ENCODE peak calls at places on chromosomes 12 and 14, in seven cellular contexts. X is choroid plexus epithelial cell, Q is Caco-2, L is brain microvascular endothelial cell, S is psoas muscle, W is dorsolateral prefrontal cortex, F is prostate gland. B is an unnamed sample.

GRCh38 chr12:13094349-13094748 is 9.1 kb downstream of the GSG1 start:
- DNase-seq in X (peak), L (no peak), F (no peak), S (no peak), W (no peak), Q (no peak), B (no peak)

GRCh38 chr12:51832708-51833107 is 15.8 kb downstream of the FIGNL2 start:
- DNase-seq in Q (no peak), L (no peak), F (no peak), X (no peak), W (no peak), S (no peak), B (no peak)

GRCh38 chr14:96796851-96797187 is 363 bp upstream of the VRK1 start:
- DNase-seq in X (no peak), Q (no peak), W (no peak), F (no peak), L (no peak), S (no peak), B (no peak)

GRCh38 chr14:99177876-99178630 is 93.9 kb downstream of the BCL11B start:
- DNase-seq in F (no peak), W (no peak), L (no peak), X (no peak), Q (no peak), S (no peak), B (no peak)

GRCh38 chr12:14785568-14785967 is 17.7 kb downstream of the WBP11 start:
- DNase-seq in W (no peak), Q (no peak), X (no peak), F (no peak), L (no peak), S (no peak), B (no peak)

GRCh38 chr12:57276935-57277563 is 26.1 kb upstream of the STAC3 start:
- DNase-seq in L (peak), Q (no peak), S (no peak), F (peak), W (no peak), X (peak), B (no peak)

GRCh38 chr14:101009531-101009930 is 106.0 kb upstream of the RTL1 start:
- DNase-seq in W (no peak), X (no peak), F (no peak), L (no peak), Q (no peak), S (no peak), B (no peak)

GRCh38 chr12:89863332-89863938 is 154.8 kb upstream of the ATP2B1 start:
- DNase-seq in F (no peak), L (no peak), X (no peak), W (no peak), Q (no peak), S (no peak), B (no peak)

GRCh38 chr12:130054803-130055202 is 107.5 kb upstream of the FZD10 start:
- DNase-seq in W (no peak), X (no peak), S (no peak), F (no peak), Q (no peak), L (no peak), B (no peak)

GRCh38 chr12:81779216-81779615 is 20.1 kb upstream of the PPFIA2 start:
- DNase-seq in Q (no peak), W (no peak), F (no peak), S (no peak), X (no peak), L (no peak), B (no peak)

GRCh38 chr12:64383675-64384074 is 6.9 kb downstream of the C12orf56 start:
- DNase-seq in L (no peak), F (no peak), X (no peak), S (no peak), Q (no peak), W (no peak), B (no peak)

GRCh38 chr14:96309907-96310330 is 53.2 kb downstream of the ATG2B start:
- DNase-seq in S (no peak), L (no peak), X (peak), W (no peak), F (no peak), Q (no peak), B (no peak)

GRCh38 chr12:138898-139534 is 72.4 kb downstream of the IQSEC3 start:
- DNase-seq in W (no peak), F (no peak), X (peak), L (peak), Q (no peak), S (no peak), B (peak)

GRCh38 chr14:72618424-72618823 is 275.5 kb downstream of the DPF3 start:
- DNase-seq in Q (no peak), W (no peak), X (no peak), S (no peak), F (no peak), L (no peak), B (no peak)

GRCh38 chr12:21823581-21823980 is 49.1 kb upstream of the KCNJ8 start:
- DNase-seq in Q (no peak), S (peak), X (no peak), W (peak), F (no peak), L (no peak), B (no peak)
- H3K4me3 ChIP-seq in Q (no peak), S (peak), X (no peak), W (no peak), F (no peak), L (no peak), B (no peak)

GRCh38 chr12:121581681-121582439 is 1.0 kb upstream of the KDM2B start:
- DNase-seq in L (no peak), Q (no peak), F (no peak), S (peak), X (peak), W (no peak), B (no peak)
- H3K4me3 ChIP-seq in L (peak), Q (peak), F (no peak), S (peak), X (peak), W (peak), B (peak)

GRCh38 chr12:108822458-108823205 is 34.8 kb downstream of the SSH1 start:
- DNase-seq in W (no peak), Q (no peak), X (peak), S (no peak), L (no peak), F (no peak), B (no peak)
- H3K4me3 ChIP-seq in W (no peak), Q (no peak), X (no peak), S (no peak), L (no peak), F (no peak), B (no peak)

GRCh38 chr12:107025691-107026090 is 38.7 kb upstream of the MTERF2 start:
- DNase-seq in X (no peak), W (no peak), S (no peak), F (no peak), Q (no peak), L (no peak), B (no peak)

GRCh38 chr12:107032266-107032665 is 45.3 kb upstream of the MTERF2 start:
- DNase-seq in X (no peak), Q (no peak), F (no peak), W (no peak), L (no peak), S (no peak), B (no peak)

DNA sequence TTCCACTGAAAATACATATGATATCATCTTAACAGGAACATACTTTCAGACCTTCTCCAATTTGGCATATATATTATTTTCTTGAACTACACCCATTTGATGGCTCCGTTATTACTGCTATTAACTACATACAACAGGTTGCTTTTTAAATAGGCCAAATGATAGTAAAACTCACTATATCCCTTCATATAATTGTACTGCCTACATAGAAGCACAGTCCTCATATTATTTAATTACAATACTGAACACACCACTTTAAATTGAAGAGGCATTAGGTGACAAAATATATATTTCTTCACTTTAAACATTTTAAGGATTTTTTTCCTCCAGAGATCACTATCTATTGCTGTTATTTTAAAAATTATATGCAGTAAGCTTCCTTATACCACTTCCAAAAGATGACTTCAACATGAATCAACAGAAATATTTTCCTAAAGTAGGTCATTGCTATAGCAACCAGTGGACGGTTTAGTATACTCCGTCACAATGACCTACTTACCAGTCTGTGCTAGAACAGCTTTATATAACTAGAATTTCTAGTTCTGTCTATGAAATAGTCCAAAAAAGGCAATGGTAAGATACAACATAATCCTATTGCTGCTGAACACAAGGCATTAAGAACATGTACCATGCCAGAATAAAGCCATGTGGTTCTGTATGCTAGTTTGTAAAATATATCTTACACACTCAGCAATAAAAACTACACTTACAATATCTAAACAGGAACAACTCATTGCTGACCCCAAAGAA is 40.5 kb upstream of the MTERF2 start:
- DNase-seq in S (no peak), X (peak), L (peak), F (peak), W (no peak), Q (no peak), B (peak)
- H3K4me3 ChIP-seq in S (peak), X (no peak), L (no peak), F (no peak), W (peak), Q (no peak), B (no peak)

GRCh38 chr12:95547522-95548055 is 3.7 kb downstream of the USP44 start:
- DNase-seq in Q (no peak), F (no peak), S (no peak), W (no peak), L (no peak), X (peak), B (no peak)
- H3K4me3 ChIP-seq in Q (no peak), F (peak), S (peak), W (peak), L (peak), X (peak), B (peak)

GRCh38 chr12:7935464-7935772 is 569 bp downstream of the SLC2A3 start:
- DNase-seq in X (no peak), Q (no peak), L (no peak), S (no peak), W (no peak), F (no peak), B (no peak)
- H3K4me3 ChIP-seq in X (peak), Q (peak), L (peak), S (peak), W (peak), F (peak), B (peak)

GRCh38 chr14:75604979-75605825 is 26.8 kb downstream of the FLVCR2 start:
- DNase-seq in X (peak), S (no peak), F (peak), L (peak), Q (no peak), W (no peak), B (peak)
- H3K4me3 ChIP-seq in X (peak), S (no peak), F (no peak), L (no peak), Q (no peak), W (no peak), B (no peak)

GRCh38 chr14:54703724-54704123 is 136.8 kb downstream of the SAMD4A start:
- DNase-seq in Q (no peak), W (no peak), X (no peak), F (no peak), S (no peak), L (no peak), B (no peak)
- H3K4me3 ChIP-seq in Q (no peak), W (no peak), X (no peak), F (no peak), S (peak), L (no peak), B (no peak)

GRCh38 chr14:59321184-59321952 is 132.9 kb downstream of the DAAM1 start:
- DNase-seq in F (no peak), Q (no peak), W (no peak), L (peak), X (peak), S (no peak), B (peak)

GRCh38 chr14:59318908-59319307 is 130.4 kb downstream of the DAAM1 start:
- DNase-seq in X (no peak), W (no peak), Q (no peak), S (no peak), F (no peak), L (no peak), B (no peak)

GRCh38 chr14:59317346-59317745 is 128.9 kb downstream of the DAAM1 start:
- DNase-seq in F (no peak), W (no peak), S (no peak), Q (no peak), X (no peak), L (no peak), B (no peak)

GRCh38 chr14:59317782-59318505 is 129.5 kb downstream of the DAAM1 start:
- DNase-seq in F (no peak), W (no peak), X (no peak), L (no peak), Q (no peak), S (no peak), B (no peak)

DNA sequence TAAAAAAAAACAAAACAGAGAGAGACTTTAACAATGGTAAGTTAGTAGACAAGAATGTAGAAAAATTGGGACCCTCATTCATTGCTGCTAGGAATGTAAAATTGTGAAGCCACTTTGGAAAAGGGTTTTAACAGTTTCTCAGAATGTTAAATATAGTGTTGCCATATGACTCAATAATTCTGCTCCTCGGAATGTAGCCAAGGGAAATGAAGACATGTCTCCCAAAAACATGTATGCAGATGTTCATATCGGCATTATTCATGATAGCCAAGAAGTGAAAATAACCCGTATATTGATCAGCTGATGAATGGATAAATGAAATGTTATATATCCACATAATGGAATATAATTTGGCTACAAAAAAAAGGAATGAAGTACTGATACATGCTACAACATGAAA is 132.3 kb downstream of the DAAM1 start:
- DNase-seq in S (no peak), W (no peak), X (peak), Q (no peak), L (no peak), F (no peak), B (no peak)
- H3K4me3 ChIP-seq in S (no peak), W (no peak), X (no peak), Q (no peak), L (no peak), F (no peak), B (no peak)

DNA sequence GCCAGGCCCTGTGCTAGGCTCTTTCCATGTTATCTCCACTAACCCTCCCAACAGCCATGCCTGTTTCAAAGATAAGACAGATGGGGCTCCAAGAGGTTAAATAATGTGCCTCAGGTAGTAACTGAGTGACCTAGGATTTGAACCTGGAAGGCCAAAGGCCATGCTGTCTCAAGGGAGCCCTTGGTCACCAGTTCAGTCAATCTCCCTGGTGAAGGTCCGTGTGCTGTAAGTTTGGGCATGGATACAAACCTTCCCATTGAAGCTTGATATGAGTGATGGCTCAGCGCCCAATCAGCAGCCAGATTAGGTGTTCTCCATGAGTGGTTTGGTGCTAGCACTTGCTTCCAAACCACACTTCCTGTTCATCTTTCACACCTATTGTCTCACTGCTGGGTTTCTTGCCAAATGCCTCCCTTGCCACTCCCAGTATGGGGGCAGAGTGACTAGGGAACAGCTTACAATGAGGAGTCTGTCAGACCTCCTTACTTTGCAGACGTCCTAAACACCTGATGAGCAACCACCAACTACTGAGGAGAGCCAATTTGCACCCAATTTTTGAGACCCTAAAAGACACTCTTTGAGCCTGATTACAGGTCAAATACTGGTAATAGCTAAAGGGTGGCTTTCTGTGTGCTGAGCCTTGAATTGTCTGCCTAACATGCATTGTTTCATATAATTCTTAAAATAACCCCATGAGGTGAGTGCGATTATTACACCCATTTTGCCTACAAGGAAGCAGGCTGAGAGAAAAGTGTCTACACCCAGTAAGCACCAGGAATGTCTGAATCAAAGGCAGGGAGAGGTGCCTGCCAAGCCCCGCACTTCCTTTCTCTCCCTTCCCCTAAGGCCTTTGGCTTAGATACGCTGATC is 48.5 kb upstream of the FOS start:
- DNase-seq in S (peak), X (peak), W (no peak), L (peak), Q (no peak), F (no peak), B (no peak)
- H3K4me3 ChIP-seq in S (no peak), X (no peak), W (no peak), L (no peak), Q (no peak), F (no peak), B (no peak)